ENCODE peak calls at places on chromosomes 16 and 17, in ten cellular contexts. K is skeletal muscle cell; H is HFFc6; Z is cardiac muscle cell; W is activated CD8-positive, alpha-beta memory T cell treated with anti-CD3 and anti-CD28 coated beads, Interleukin-2, amount 50 U/mL, for 4 hours; Q is NCI-H460; O is progenitor cell of endocrine pancreas; N is astrocyte of the cerebellum; M is NCI-H1092 treated with DMSO at 0.1 percent for 48 hours; C is retinal pigment epithelial cell. Y is an unnamed sample.

GRCh38 chr17:7307686-7308624 is 527 bp downstream of the EIF5A start:
- DNase-seq in Z (peak; percentile 56), H (no peak), W (peak; percentile 57), Q (no peak), M (no peak), O (peak; percentile 35), C (no peak), K (no peak), N (no peak), Y (no peak)

GRCh38 chr17:28402224-28402630 is 3.8 kb downstream of the SLC46A1 start:
- DNase-seq in Q (no peak), C (no peak), H (no peak), M (no peak), K (no peak), Z (no peak), W (no peak), N (no peak), O (no peak), Y (no peak)

GRCh38 chr17:48012151-48012520 is 25.5 kb downstream of the COPZ2 start:
- DNase-seq in N (no peak), C (no peak), K (no peak), H (no peak), Z (peak; percentile 37), W (peak; percentile 63), Q (no peak), O (no peak), M (peak; percentile 91), Y (no peak)

GRCh38 chr16:67399749-67400704 is 6.7 kb upstream of the TPPP3 start:
- DNase-seq in W (no peak), N (no peak), H (no peak), C (no peak), Q (no peak), Z (no peak), K (no peak), M (peak; percentile 80), O (no peak), Y (no peak)

GRCh38 chr16:4426021-4426684 is 485 bp downstream of the DNAJA3 start:
- DNase-seq in K (no peak), M (peak; percentile 11), W (no peak), O (no peak), N (no peak), Q (no peak), H (no peak), Z (peak; percentile 18), C (no peak), Y (no peak)

GRCh38 chr16:66740010-66740409 is 11.4 kb downstream of the DYNC1LI2 start:
- DNase-seq in C (no peak), M (peak; percentile 5), O (no peak), Z (peak; percentile 58), H (peak; percentile 30), W (peak; percentile 22), N (no peak), K (no peak), Q (peak; percentile 56), Y (no peak)

GRCh38 chr16:54270711-54271110 is 15.9 kb downstream of the IRX3 start:
- DNase-seq in C (no peak), O (no peak), H (no peak), N (no peak), Z (no peak), Q (no peak), K (no peak), W (no peak), M (no peak), Y (no peak)

GRCh38 chr16:84918006-84918909 is 93.1 kb downstream of the ZDHHC7 start:
- DNase-seq in W (no peak), N (no peak), Z (no peak), K (no peak), Q (no peak), H (no peak), O (no peak), C (no peak), M (no peak), Y (no peak)

GRCh38 chr17:43118679-43119615 is 6.2 kb downstream of the BRCA1 start:
- DNase-seq in H (no peak), C (peak; percentile 25), O (no peak), K (no peak), M (no peak), W (no peak), Q (no peak), Z (peak; percentile 64), N (no peak), Y (no peak)

GRCh38 chr17:75315541-75316243 is 26.5 kb upstream of the SLC25A19 start:
- DNase-seq in Z (no peak), K (no peak), C (no peak), Q (no peak), W (no peak), M (no peak), H (no peak), N (no peak), O (no peak), Y (no peak)

GRCh38 chr16:3095869-3096268 is 3.2 kb downstream of the ZSCAN10 start:
- DNase-seq in Z (no peak), M (no peak), N (no peak), H (no peak), W (peak; percentile 45), Q (peak; percentile 24), O (no peak), K (no peak), C (no peak), Y (no peak)

GRCh38 chr16:27890866-27891265 is 172.6 kb downstream of the GSG1L start:
- DNase-seq in O (no peak), Q (no peak), C (no peak), K (no peak), N (no peak), W (no peak), M (no peak), H (no peak), Z (no peak), Y (no peak)

GRCh38 chr16:89031715-89032659 is 55.0 kb upstream of the CBFA2T3 start:
- DNase-seq in K (no peak), H (no peak), M (no peak), O (no peak), W (peak; percentile 40), Q (no peak), C (no peak), Z (no peak), N (no peak), Y (no peak)

GRCh38 chr16:16005725-16006124 is 56.3 kb downstream of the ABCC1 start:
- DNase-seq in H (no peak), W (no peak), N (no peak), Q (no peak), O (no peak), M (no peak), C (no peak), K (no peak), Z (no peak), Y (no peak)

GRCh38 chr17:78317817-78318400 is 42.0 kb downstream of the SOCS3 start:
- DNase-seq in N (no peak), H (no peak), Q (no peak), K (no peak), Z (no peak), C (no peak), W (no peak), M (no peak), O (no peak), Y (no peak)

GRCh38 chr16:6857575-6857974 is 475.1 kb upstream of the RBFOX1 start:
- DNase-seq in M (no peak), H (no peak), K (no peak), C (no peak), W (no peak), Q (no peak), O (no peak), N (no peak), Z (no peak), Y (no peak)

GRCh38 chr17:81814748-81815645 is 11.0 kb downstream of the GCGR start:
- DNase-seq in K (no peak), Q (no peak), O (no peak), H (no peak), M (peak; percentile 18), Z (no peak), W (no peak), N (no peak), C (no peak), Y (no peak)

GRCh38 chr16:49652441-49653175 is 203.3 kb downstream of the ZNF423 start:
- DNase-seq in W (no peak), O (no peak), Q (no peak), K (peak; percentile 59), H (no peak), M (peak; percentile 41), C (no peak), N (no peak), Z (peak; percentile 84), Y (no peak)

GRCh38 chr16:57941016-57941656 is 29.8 kb downstream of the CNGB1 start:
- DNase-seq in N (peak; percentile 26), Q (no peak), K (peak; percentile 4), W (no peak), Z (peak; percentile 60), H (no peak), C (peak; percentile 38), M (peak; percentile 67), O (no peak), Y (no peak)

GRCh38 chr17:19460695-19461094 is 49.7 kb downstream of the RNF112 start:
- DNase-seq in H (no peak), M (no peak), N (no peak), K (no peak), Q (no peak), O (no peak), C (no peak), Z (no peak), W (no peak), Y (no peak)

GRCh38 chr17:79776378-79777165 is 1.4 kb upstream of the CBX2 start:
- DNase-seq in W (no peak), M (peak; percentile 13), H (no peak), O (no peak), C (no peak), N (no peak), Z (no peak), Q (no peak), K (no peak), Y (no peak)

GRCh38 chr17:82518826-82519810 is at the start of gene FOXK2:
- DNase-seq in M (peak; percentile 88), Q (peak; percentile 92), O (peak; percentile 96), N (peak; percentile 79), C (peak; percentile 78), K (peak; percentile 89), W (peak; percentile 93), H (peak; percentile 94), Z (peak; percentile 97), Y (no peak)

GRCh38 chr16:6016530-6017184 is 919.1 kb upstream of the EEF2KMT start:
- DNase-seq in Z (no peak), Q (no peak), H (peak; percentile 31), W (no peak), M (no peak), N (peak; percentile 38), K (no peak), O (no peak), C (peak; percentile 6), Y (no peak)

GRCh38 chr16:56898847-56899246 is 33.1 kb upstream of the HERPUD1 start:
- DNase-seq in O (no peak), N (no peak), C (no peak), H (no peak), K (no peak), M (no peak), Z (no peak), Q (no peak), W (no peak), Y (no peak)

GRCh38 chr16:11576427-11577289 is 10.1 kb downstream of the LITAF start:
- DNase-seq in M (no peak), K (no peak), N (no peak), C (no peak), O (no peak), Q (no peak), W (no peak), Z (no peak), H (no peak), Y (no peak)

GRCh38 chr16:5058476-5058875 is 7.3 kb downstream of the C16orf89 start:
- DNase-seq in M (no peak), N (no peak), O (no peak), C (no peak), K (no peak), W (no peak), Q (no peak), Z (peak; percentile 39), H (no peak), Y (no peak)

GRCh38 chr17:68248199-68248825 is 469 bp downstream of the AMZ2 start:
- DNase-seq in N (no peak), C (no peak), K (peak; percentile 15), W (no peak), Q (peak; percentile 23), M (no peak), O (no peak), Z (peak; percentile 73), H (peak; percentile 55), Y (no peak)

GRCh38 chr16:4897328-4897727 is 39.6 kb downstream of the PPL start:
- DNase-seq in Z (no peak), M (no peak), H (no peak), O (no peak), Q (no peak), K (no peak), W (no peak), N (no peak), C (no peak), Y (no peak)

Y was measured in Panc1.